ENCODE peak calls at places on chromosomes 12 and 14, in four cellular contexts. P is DND-41; E is CD4-positive, CD25-positive, alpha-beta regulatory T cell; C is stomach. Y is an unnamed sample. For H3K4me1, the result is how much of the 10 kb centered on the place peaks cover.

GRCh38 chr14:59419383-59419782 is 45.8 kb downstream of the GPR135 start:
- DNase-seq in P (no peak), E (no peak), C (no peak), Y (no peak)

GRCh38 chr12:112838731-112839130 is 47.2 kb downstream of the RPH3A start:
- DNase-seq in P (no peak), E (no peak), C (no peak), Y (no peak)

GRCh38 chr12:121461048-121461447 is 61.1 kb downstream of the RNF34 start:
- DNase-seq in P (no peak), E (no peak), C (no peak), Y (no peak)

GRCh38 chr14:100407376-100408102 is 84.4 kb downstream of the SLC25A47 start:
- DNase-seq in P (peak), E (no peak), C (no peak), Y (no peak)

GRCh38 chr12:47954467-47955045 is 8.8 kb upstream of the TMEM106C start:
- DNase-seq in P (peak), E (no peak), C (no peak), Y (no peak)

GRCh38 chr14:60561845-60562746 is 53.1 kb downstream of the SIX6 start:
- DNase-seq in P (peak), E (no peak), C (peak), Y (no peak)

GRCh38 chr14:90795744-90796143 is 20.5 kb downstream of the TTC7B start:
- DNase-seq in P (no peak), E (no peak), C (no peak), Y (no peak)

GRCh38 chr12:47811070-47811391 is 8.7 kb downstream of the HDAC7 start:
- DNase-seq in P (no peak), E (no peak), C (no peak), Y (no peak)

GRCh38 chr14:102973706-102974280 is 51.3 kb downstream of the AMN start:
- DNase-seq in P (no peak), E (no peak), C (no peak), Y (no peak)

GRCh38 chr14:94386085-94387031 is 2.0 kb downstream of the SERPINA1 start:
- DNase-seq in P (no peak), E (no peak), C (no peak), Y (no peak)

GRCh38 chr14:51957950-51958349 is 31.4 kb upstream of the RTRAF start:
- DNase-seq in P (no peak), E (no peak), C (no peak), Y (no peak)

GRCh38 chr12:48786591-48787544 is 2.0 kb downstream of the ADCY6 start:
- DNase-seq in P (no peak), E (no peak), C (no peak), Y (no peak)

GRCh38 chr12:92299744-92300143 is 154.1 kb upstream of the BTG1 start:
- DNase-seq in P (no peak), E (no peak), C (no peak), Y (no peak)

GRCh38 chr12:113794774-113795173 is 171.4 kb downstream of the RBM19 start:
- DNase-seq in P (no peak), E (no peak), C (no peak), Y (no peak)

GRCh38 chr14:40899435-40899834 is 707.2 kb upstream of the LRFN5 start:
- DNase-seq in P (no peak), E (no peak), C (no peak), Y (no peak)

GRCh38 chr12:32069071-32069470 is 37.6 kb upstream of the BICD1 start:
- DNase-seq in P (no peak), E (no peak), C (no peak), Y (no peak)

GRCh38 chr12:93048646-93049045 is 119.6 kb upstream of the EEA1 start:
- DNase-seq in P (no peak), E (no peak), C (no peak), Y (no peak)

GRCh38 chr12:12715459-12716150 is 1.6 kb upstream of the CDKN1B start:
- DNase-seq in P (peak), E (peak), C (no peak), Y (peak)

GRCh38 chr12:111585619-111586135 is 13.4 kb downstream of the ATXN2 start:
- DNase-seq in P (no peak), E (no peak), C (no peak), Y (no peak)

GRCh38 chr12:116528067-116528466 is 31.1 kb upstream of the MAP1LC3B2 start:
- DNase-seq in P (no peak), E (no peak), C (no peak), Y (no peak)

GRCh38 chr12:65501093-65501621 is 222.7 kb downstream of the MSRB3 start:
- DNase-seq in P (no peak), E (no peak), C (no peak), Y (no peak)

GRCh38 chr12:76708291-76708690 is 55.6 kb upstream of the ZDHHC17 start:
- DNase-seq in P (no peak), E (no peak), C (no peak), Y (no peak)

GRCh38 chr14:75648066-75648838 is 12.4 kb downstream of the ERG28 start:
- DNase-seq in P (no peak), E (no peak), C (peak), Y (no peak)

GRCh38 chr12:104072099-104072498 is 7.8 kb downstream of the HCFC2 start:
- DNase-seq in P (no peak), E (no peak), C (no peak), Y (no peak)

GRCh38 chr12:107749094-107749493 is 11.8 kb downstream of the PRDM4 start:
- DNase-seq in P (no peak), E (no peak), C (no peak), Y (no peak)

GRCh38 chr14:74909911-74910310 is 13.1 kb downstream of the RPS6KL1 start:
- DNase-seq in P (no peak), E (no peak), C (no peak), Y (no peak)

GRCh38 chr12:118645219-118645618 is 268.9 kb downstream of the SUDS3 start:
- DNase-seq in P (peak), E (no peak), C (no peak), Y (no peak)

DNA sequence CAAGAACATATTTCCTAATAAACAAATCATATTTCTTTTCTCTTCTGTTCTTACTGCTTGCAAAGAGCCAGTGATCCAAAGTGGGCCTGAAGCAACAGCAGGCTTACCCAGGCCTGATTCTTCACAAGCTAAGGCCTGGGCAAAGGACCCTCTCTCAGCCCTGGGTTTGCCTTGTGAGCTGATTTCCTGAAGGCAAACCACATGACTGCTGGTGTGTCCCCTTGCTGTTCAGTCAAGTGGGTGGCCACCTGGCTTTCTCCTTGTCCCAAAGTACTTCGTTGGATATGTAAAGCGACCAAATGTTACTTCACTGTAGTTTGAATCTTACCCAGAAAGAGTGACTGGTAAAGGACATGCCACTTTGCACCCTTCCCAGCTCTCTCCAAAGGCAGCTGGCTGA is 392.9 kb downstream of the ZFP36L1 start:
- DNase-seq in P (peak), E (no peak), C (no peak), Y (no peak)
- H3K4me1 ChIP-seq in P (under half), E (under half), C (under half), Y (under half)

GRCh38 chr14:77105554-77105953 is 7.5 kb downstream of the CIPC start:
- DNase-seq in P (no peak), E (no peak), C (no peak), Y (no peak)

GRCh38 chr14:77106666-77107065 is 8.6 kb downstream of the CIPC start:
- DNase-seq in P (no peak), E (no peak), C (no peak), Y (no peak)

GRCh38 chr14:77105118-77105517 is 7.1 kb downstream of the CIPC start:
- DNase-seq in P (no peak), E (no peak), C (no peak), Y (no peak)

GRCh38 chr14:77108753-77109152 is 10.7 kb downstream of the CIPC start:
- DNase-seq in P (no peak), E (no peak), C (no peak), Y (no peak)

DNA sequence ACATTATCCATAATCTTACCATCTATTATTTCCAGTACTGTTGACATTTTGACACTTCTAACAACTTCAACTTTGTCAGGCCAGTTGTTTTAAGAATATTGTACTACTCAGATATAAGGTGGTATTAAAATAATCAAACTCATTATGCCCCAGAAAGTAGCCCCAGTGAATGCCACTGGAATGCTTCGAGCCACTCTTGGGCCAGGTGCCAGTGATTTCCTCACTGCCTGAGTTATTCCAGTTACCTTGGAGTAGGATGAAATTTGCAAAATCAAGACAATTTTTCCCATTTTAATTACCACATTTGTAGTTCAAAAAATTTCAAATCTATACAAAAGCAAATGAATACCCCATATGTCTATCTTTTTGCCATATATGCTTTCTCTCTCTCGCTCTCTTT is 9.2 kb downstream of the CIPC start:
- DNase-seq in P (no peak), E (no peak), C (no peak), Y (no peak)
- H3K4me1 ChIP-seq in P (under half), E (under half), C (half or more), Y (under half)

DNA sequence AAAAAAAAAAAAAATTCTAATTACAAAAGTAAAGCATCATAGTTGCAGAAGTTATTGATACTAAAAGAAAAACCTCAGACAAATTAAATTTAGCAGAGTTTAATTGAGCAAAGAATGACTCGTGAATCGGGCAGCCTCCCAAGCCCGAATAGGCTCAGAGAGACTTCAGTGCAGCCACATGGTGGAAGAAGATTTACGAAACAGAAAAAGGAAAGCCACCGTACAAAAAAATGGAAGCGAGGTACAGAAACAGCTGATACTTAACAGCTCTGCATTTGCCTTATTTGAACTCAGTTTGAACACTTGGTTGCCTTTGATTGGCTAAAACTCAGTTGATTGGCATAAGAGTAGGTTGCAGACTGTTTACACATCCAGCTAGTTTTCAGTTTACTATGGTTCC is 12.9 kb downstream of the TTC9 start:
- DNase-seq in P (no peak), E (peak), C (no peak), Y (peak)
- H3K4me1 ChIP-seq in P (under half), E (half or more), C (under half), Y (half or more)

GRCh38 chr12:25794580-25794979 is 163.9 kb upstream of the RASSF8 start:
- DNase-seq in P (no peak), E (no peak), C (no peak), Y (no peak)

GRCh38 chr12:25797335-25797863 is 161.1 kb upstream of the RASSF8 start:
- DNase-seq in P (no peak), E (no peak), C (no peak), Y (no peak)

GRCh38 chr12:25793196-25793595 is 165.3 kb upstream of the RASSF8 start:
- DNase-seq in P (no peak), E (no peak), C (no peak), Y (no peak)

GRCh38 chr12:25797949-25798348 is 160.5 kb upstream of the RASSF8 start:
- DNase-seq in P (no peak), E (no peak), C (no peak), Y (no peak)

DNA sequence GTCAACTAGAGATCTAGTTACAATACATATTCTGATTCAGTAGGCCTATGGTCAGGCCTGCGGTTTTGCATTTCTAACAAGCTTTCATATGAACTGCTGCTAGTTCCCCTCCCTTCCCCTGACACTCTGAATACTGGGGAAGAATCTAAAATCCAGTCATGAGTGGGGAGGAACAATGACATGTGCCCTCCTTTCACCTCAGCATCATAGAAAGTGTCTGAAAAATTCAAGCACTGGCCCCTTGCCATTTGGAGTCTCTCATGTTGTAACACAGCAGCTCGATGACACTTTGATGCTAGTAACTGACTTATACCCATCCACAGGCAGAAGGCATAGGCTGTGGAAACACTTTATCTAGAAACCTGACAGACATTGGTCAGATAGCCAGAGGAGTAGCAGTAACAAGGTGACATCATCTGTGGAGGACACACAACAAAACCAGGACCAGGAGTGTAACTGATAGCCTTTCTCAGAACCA is 161.9 kb upstream of the RASSF8 start:
- DNase-seq in P (no peak), E (no peak), C (no peak), Y (no peak)
- H3K4me1 ChIP-seq in P (under half), E (under half), C (under half), Y (under half)

GRCh38 chr14:24323341-24323740 is 11.5 kb downstream of the ADCY4 start:
- DNase-seq in P (no peak), E (no peak), C (no peak), Y (no peak)
- H3K4me1 ChIP-seq in P (under half), E (under half), C (under half), Y (under half)

DNA sequence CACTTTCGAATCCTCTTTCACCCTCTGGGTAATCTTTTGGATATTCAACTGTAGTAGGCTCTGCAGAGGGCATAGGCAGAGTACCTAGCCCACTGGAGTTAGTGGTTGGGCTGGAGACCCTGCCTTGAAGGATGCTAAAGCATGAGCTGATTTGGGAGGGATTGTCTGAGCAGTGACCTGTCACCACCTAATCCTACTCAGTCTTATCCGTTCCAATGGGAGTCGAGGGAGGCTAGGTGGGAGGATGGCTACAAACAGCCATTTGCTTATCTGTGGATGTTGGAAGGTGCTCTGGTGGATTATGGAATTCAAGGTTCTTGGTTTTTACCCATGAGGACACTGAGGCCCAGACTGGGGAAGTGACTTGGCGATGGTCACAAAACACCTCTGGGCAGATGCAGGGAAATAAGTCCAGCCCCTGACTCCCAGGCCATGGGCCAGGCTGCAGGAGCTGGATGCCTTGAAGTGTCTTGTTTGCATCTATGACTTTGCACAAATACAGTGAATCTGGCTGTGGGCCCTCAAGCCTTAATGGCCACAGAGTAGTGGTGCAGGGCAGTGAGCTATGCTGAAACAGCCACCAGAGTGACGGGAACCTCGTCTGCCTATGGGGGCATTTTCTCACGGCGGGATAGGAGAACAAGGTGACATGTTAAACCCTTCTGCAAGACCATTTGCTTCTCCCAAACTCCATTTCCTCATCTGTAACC is 3.7 kb downstream of the KMT5A start:
- DNase-seq in P (no peak), E (no peak), C (no peak), Y (no peak)
- H3K4me1 ChIP-seq in P (half or more), E (under half), C (half or more), Y (under half)

GRCh38 chr12:3748620-3749019 is 4.3 kb downstream of the CRACR2A start:
- DNase-seq in P (no peak), E (no peak), C (no peak), Y (no peak)
- H3K4me1 ChIP-seq in P (under half), E (half or more), C (under half), Y (half or more)

GRCh38 chr12:71472441-71472911 is 32.9 kb downstream of the LGR5 start:
- DNase-seq in P (no peak), E (no peak), C (no peak), Y (no peak)
- H3K4me1 ChIP-seq in P (under half), E (under half), C (under half), Y (under half)